ENCODE peak calls at places on chromosomes 6 and 20, in six cellular contexts. R, H, F, X, S and W are unnamed samples.

GRCh38 chr6:6891949-6892461 is 215.8 kb upstream of the RREB1 start:
- DNase-seq in R (no peak), H (no peak), F (no peak), X (no peak), S (no peak), W (no peak)

GRCh38 chr20:29314294-29314693 is 1943.2 kb upstream of the DEFB115 start:
- DNase-seq in R (no peak), H (no peak), F (no peak), X (no peak), S (no peak), W (no peak)

GRCh38 chr6:146890172-146890571 is 291.4 kb downstream of the ADGB start:
- DNase-seq in R (no peak), H (no peak), F (no peak), X (no peak), S (no peak), W (no peak)

GRCh38 chr20:3679749-3680700 is 1.8 kb downstream of the ADAM33 start:
- DNase-seq in R (no peak), H (peak; percentile 73), F (no peak), X (no peak), S (no peak), W (no peak)

GRCh38 chr6:79048611-79049010 is 29.4 kb downstream of the PHIP start:
- DNase-seq in R (no peak), H (peak; percentile 4), F (no peak), X (no peak), S (no peak), W (no peak)

GRCh38 chr20:55159230-55159629 is 683.8 kb downstream of the DOK5 start:
- DNase-seq in R (no peak), H (no peak), F (no peak), X (no peak), S (no peak), W (no peak)

GRCh38 chr20:44572551-44573500 is 9.6 kb upstream of the PKIG start:
- DNase-seq in R (no peak), H (no peak), F (no peak), X (no peak), S (peak; percentile 72), W (no peak)

GRCh38 chr6:150978631-150979030 is 113.1 kb downstream of the MTHFD1L start:
- DNase-seq in R (no peak), H (no peak), F (no peak), X (no peak), S (no peak), W (no peak)

GRCh38 chr20:62167474-62167873 is 15.4 kb upstream of the MTG2 start:
- DNase-seq in R (no peak), H (no peak), F (no peak), X (no peak), S (no peak), W (no peak)

GRCh38 chr6:138088307-138088744 is 18.9 kb downstream of the PERP start:
- DNase-seq in R (no peak), H (no peak), F (no peak), X (no peak), S (no peak), W (peak; percentile 75)

GRCh38 chr20:64244281-64244805 is 11.2 kb upstream of the PCMTD2 start:
- DNase-seq in R (no peak), H (no peak), F (no peak), X (no peak), S (no peak), W (no peak)

GRCh38 chr6:107769053-107769658 is 55.0 kb downstream of the SCML4 start:
- DNase-seq in R (no peak), H (no peak), F (no peak), X (no peak), S (no peak), W (no peak)

GRCh38 chr6:21554286-21554685 is 39.3 kb upstream of the SOX4 start:
- DNase-seq in R (no peak), H (no peak), F (no peak), X (no peak), S (no peak), W (no peak)

GRCh38 chr6:34022873-34023255 is 123.0 kb downstream of the GRM4 start:
- DNase-seq in R (no peak), H (no peak), F (no peak), X (no peak), S (no peak), W (no peak)

GRCh38 chr6:47106216-47106615 is 64.1 kb upstream of the ADGRF1 start:
- DNase-seq in R (no peak), H (no peak), F (no peak), X (no peak), S (no peak), W (no peak)

GRCh38 chr20:57795347-57795697 is 85.5 kb upstream of the PMEPA1 start:
- DNase-seq in R (no peak), H (no peak), F (no peak), X (no peak), S (no peak), W (no peak)

GRCh38 chr20:24297928-24298327 is 171.5 kb upstream of the SYNDIG1 start:
- DNase-seq in R (no peak), H (no peak), F (no peak), X (no peak), S (no peak), W (no peak)

GRCh38 chr6:143348531-143348930 is 102.0 kb downstream of the ADAT2 start:
- DNase-seq in R (no peak), H (no peak), F (no peak), X (no peak), S (no peak), W (no peak)

GRCh38 chr6:167721291-167721690 is 105.4 kb upstream of the AFDN start:
- DNase-seq in R (no peak), H (peak; percentile 45), F (no peak), X (no peak), S (no peak), W (no peak)

GRCh38 chr6:54135665-54136370 is 24.6 kb downstream of the MLIP start:
- DNase-seq in R (no peak), H (no peak), F (no peak), X (no peak), S (no peak), W (peak; percentile 20)

GRCh38 chr6:144434308-144434990 is 149.3 kb downstream of the UTRN start:
- DNase-seq in R (no peak), H (no peak), F (no peak), X (no peak), S (peak; percentile 88), W (no peak)

GRCh38 chr6:25369450-25370086 is 90.4 kb downstream of the CARMIL1 start:
- DNase-seq in R (no peak), H (no peak), F (peak; percentile 16), X (no peak), S (no peak), W (no peak)

GRCh38 chr6:41100871-41101287 is 28.1 kb downstream of the NFYA start:
- DNase-seq in R (peak; percentile 17), H (peak; percentile 67), F (no peak), X (no peak), S (no peak), W (no peak)

GRCh38 chr6:93562566-93562965 is 143.2 kb upstream of the EPHA7 start:
- DNase-seq in R (no peak), H (no peak), F (no peak), X (no peak), S (no peak), W (no peak)

GRCh38 chr6:124064317-124065113 is 260.9 kb downstream of the NKAIN2 start:
- DNase-seq in R (no peak), H (no peak), F (no peak), X (no peak), S (no peak), W (no peak)